ENCODE peak calls at places on chromosomes 13 and 19, in five cellular contexts. M, F, A, B and R are unnamed samples. For H3K4me1, the result is how much of the 10 kb centered on the place peaks cover.

GRCh38 chr13:113493315-113493951 is 2.9 kb upstream of the DCUN1D2 start:
- DNase-seq in M (no peak), F (no peak), A (no peak), B (no peak), R (no peak)

GRCh38 chr19:13935765-13936486 is 2.3 kb downstream of the PODNL1 start:
- DNase-seq in M (no peak), F (no peak), A (no peak), B (no peak), R (no peak)

GRCh38 chr19:7582446-7582845 is 13.2 kb upstream of the CAMSAP3 start:
- DNase-seq in M (no peak), F (peak), A (no peak), B (no peak), R (no peak)

GRCh38 chr13:27406178-27406939 is 18.1 kb upstream of the GTF3A start:
- DNase-seq in M (no peak), F (no peak), A (no peak), B (no peak), R (peak)

GRCh38 chr13:64471916-64472315 is 2758.2 kb downstream of the PCDH9 start:
- DNase-seq in M (no peak), F (no peak), A (no peak), B (no peak), R (no peak)

GRCh38 chr19:2720777-2721569 is at the start of gene DIRAS1:
- DNase-seq in M (no peak), F (no peak), A (no peak), B (peak), R (no peak)

GRCh38 chr13:43348397-43348796 is 325.0 kb downstream of the DNAJC15 start:
- DNase-seq in M (no peak), F (no peak), A (no peak), B (no peak), R (no peak)

GRCh38 chr13:60974296-60974695 is 441.4 kb downstream of the PCDH20 start:
- DNase-seq in M (no peak), F (no peak), A (no peak), B (no peak), R (no peak)

GRCh38 chr19:4715529-4716221 is 8.0 kb downstream of the DPP9 start:
- DNase-seq in M (no peak), F (peak), A (no peak), B (no peak), R (no peak)

GRCh38 chr19:2869618-2870017 is 2.5 kb downstream of the ZNF556 start:
- DNase-seq in M (no peak), F (no peak), A (no peak), B (no peak), R (no peak)

DNA sequence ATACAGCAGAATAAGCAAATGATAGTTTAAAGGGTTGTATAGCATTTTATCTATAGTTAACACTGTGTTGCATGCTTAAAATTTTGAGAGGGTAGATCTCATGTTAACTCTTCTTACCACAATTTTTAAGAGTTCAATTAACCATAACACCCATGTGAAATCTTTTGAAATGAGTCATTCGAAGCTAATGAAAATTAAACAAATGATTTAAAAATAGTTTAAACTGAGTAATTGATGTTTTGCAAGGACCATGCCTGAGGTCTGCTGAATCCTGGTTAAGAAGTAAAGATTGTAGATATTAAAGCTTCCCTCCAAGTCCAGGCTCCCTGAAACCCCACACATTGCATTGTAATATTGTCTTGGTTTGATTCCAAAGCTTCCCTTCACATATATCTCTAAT is 176.7 kb upstream of the RNF113B start:
- DNase-seq in M (no peak), F (no peak), A (no peak), B (no peak), R (no peak)
- H3K4me1 ChIP-seq in M (under half), F (under half), A (under half), B (under half), R (under half)

GRCh38 chr13:35479223-35479536 is 2.7 kb upstream of the MAB21L1 start:
- DNase-seq in M (no peak), F (no peak), A (no peak), B (no peak), R (no peak)

GRCh38 chr13:35478384-35479222 is 2.1 kb upstream of the MAB21L1 start:
- DNase-seq in M (no peak), F (no peak), A (no peak), B (no peak), R (no peak)

GRCh38 chr13:35479691-35480090 is 3.2 kb upstream of the MAB21L1 start:
- DNase-seq in M (no peak), F (no peak), A (no peak), B (no peak), R (no peak)

GRCh38 chr13:35484384-35484783 is 7.9 kb upstream of the MAB21L1 start:
- DNase-seq in M (no peak), F (no peak), A (no peak), B (no peak), R (no peak)

DNA sequence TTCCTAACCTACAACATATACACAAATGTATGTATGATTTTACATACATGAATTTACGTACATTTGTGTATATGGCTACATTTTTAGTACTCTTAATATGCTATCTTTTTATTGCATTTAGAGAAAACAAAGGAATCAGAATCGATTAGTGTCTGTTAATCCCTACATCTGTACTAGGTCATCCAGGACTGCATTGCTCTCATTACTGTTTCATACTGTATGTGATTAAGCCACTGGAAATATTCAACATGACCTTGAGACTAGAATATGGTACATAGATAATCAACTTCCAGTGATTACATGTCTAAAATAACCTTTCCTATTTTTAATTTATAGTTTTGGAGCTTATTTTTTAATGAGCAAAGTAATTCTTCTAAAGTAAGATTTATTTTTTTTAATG is 5.3 kb upstream of the MAB21L1 start:
- DNase-seq in M (no peak), F (no peak), A (no peak), B (no peak), R (no peak)
- H3K4me3 ChIP-seq in M (no peak), F (no peak), A (no peak), B (no peak), R (no peak)

DNA sequence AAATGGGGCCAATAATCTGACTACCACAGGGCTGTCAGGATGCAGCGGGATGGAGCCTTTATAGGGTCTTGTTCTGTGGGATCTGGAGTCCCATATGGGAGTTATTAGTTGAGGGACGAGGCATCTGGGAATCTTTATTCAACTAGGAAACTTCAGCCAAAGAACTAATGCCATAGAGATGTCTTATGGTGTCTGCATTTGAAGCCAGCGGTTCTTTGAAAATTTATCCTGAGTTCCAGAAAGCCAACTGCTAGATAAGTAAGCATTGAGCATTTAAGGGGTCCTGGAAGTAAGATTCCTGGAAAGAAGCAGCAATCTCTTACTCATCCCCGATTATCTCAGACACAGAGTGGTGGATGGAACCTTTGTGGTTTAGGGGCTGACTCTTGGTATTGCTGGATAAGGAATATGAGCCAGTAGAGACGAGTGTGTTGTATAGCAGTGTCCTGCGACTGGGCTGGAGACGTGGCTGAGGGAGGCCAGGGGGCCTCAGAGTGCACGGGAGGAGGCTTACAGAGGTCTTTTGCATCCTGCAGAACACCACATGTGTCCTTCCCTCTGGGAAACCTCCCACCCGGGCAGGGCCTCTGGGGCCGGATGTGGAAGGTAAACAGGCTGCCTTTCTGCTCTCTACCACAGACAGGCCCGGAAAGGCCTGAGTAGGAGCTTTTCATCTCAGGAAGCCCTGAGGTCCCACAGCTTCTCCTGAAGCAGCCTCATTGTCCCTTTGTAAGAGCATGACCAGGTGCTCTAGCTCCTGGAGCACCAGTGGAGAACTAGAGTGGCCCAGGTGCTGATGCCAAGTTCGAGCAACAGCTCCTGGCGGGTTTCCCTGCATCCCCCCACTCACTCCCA is 28.8 kb downstream of the ACTN4 start:
- DNase-seq in M (no peak), F (no peak), A (no peak), B (no peak), R (no peak)
- H3K4me1 ChIP-seq in M (under half), F (half or more), A (half or more), B (half or more), R (half or more)

GRCh38 chr19:33798701-33799111 is 2.0 kb downstream of the KCTD15 start:
- DNase-seq in M (no peak), F (no peak), A (no peak), B (no peak), R (no peak)

GRCh38 chr19:33799507-33799906 is 2.8 kb downstream of the KCTD15 start:
- DNase-seq in M (no peak), F (no peak), A (no peak), B (no peak), R (no peak)

GRCh38 chr19:33800012-33800680 is 3.5 kb downstream of the KCTD15 start:
- DNase-seq in M (no peak), F (no peak), A (no peak), B (no peak), R (no peak)

GRCh38 chr19:33796164-33797100 is at the start of gene KCTD15:
- DNase-seq in M (no peak), F (peak), A (no peak), B (peak), R (no peak)

GRCh38 chr19:33797821-33798633 is 1.4 kb downstream of the KCTD15 start:
- DNase-seq in M (no peak), F (peak), A (peak), B (peak), R (no peak)
- H3K4me3 ChIP-seq in M (peak), F (peak), A (no peak), B (peak), R (no peak)